ENCODE peak calls at places on chromosomes 4 and X, in five cellular contexts. One of them, this sample, is unnamed.

GRCh38 chrX:12771445-12772069 is 19.7 kb upstream of the PRPS2 start:
- DNase-seq in BE2C: peak; percentile 34
- DNase-seq in suprapubic skin: no peak
- DNase-seq in GM12878: peak; percentile 20
- DNase-seq in left ventricle myocardium inferior: peak; percentile 22
- DNase-seq in this sample: peak; percentile 65

GRCh38 chr4:77990904-77991358 is 66.2 kb upstream of the FRAS1 start:
- DNase-seq in suprapubic skin: no peak
- DNase-seq in BE2C: peak; percentile 53
- DNase-seq in left ventricle myocardium inferior: no peak
- DNase-seq in GM12878: no peak
- DNase-seq in this sample: no peak

GRCh38 chrX:43218198-43218597 is 437.9 kb upstream of the MAOA start:
- DNase-seq in left ventricle myocardium inferior: no peak
- DNase-seq in suprapubic skin: no peak
- DNase-seq in GM12878: no peak
- DNase-seq in BE2C: no peak
- DNase-seq in this sample: no peak

GRCh38 chr4:24260922-24261581 is 323.3 kb downstream of the DHX15 start:
- DNase-seq in GM12878: no peak
- DNase-seq in BE2C: no peak
- DNase-seq in left ventricle myocardium inferior: no peak
- DNase-seq in suprapubic skin: no peak
- DNase-seq in this sample: no peak

GRCh38 chr4:22428441-22428840 is 87.4 kb downstream of the ADGRA3 start:
- DNase-seq in GM12878: no peak
- DNase-seq in BE2C: no peak
- DNase-seq in left ventricle myocardium inferior: no peak
- DNase-seq in suprapubic skin: no peak
- DNase-seq in this sample: no peak

GRCh38 chrX:1140236-1140681 is 72.2 kb downstream of the CRLF2 start:
- DNase-seq in GM12878: no peak
- DNase-seq in suprapubic skin: peak; percentile 74
- DNase-seq in left ventricle myocardium inferior: no peak
- DNase-seq in BE2C: no peak
- DNase-seq in this sample: no peak

GRCh38 chr4:186948361-186949291 is 225.0 kb upstream of the FAT1 start:
- DNase-seq in left ventricle myocardium inferior: no peak
- DNase-seq in suprapubic skin: no peak
- DNase-seq in GM12878: no peak
- DNase-seq in BE2C: peak; percentile 53
- DNase-seq in this sample: peak; percentile 37

GRCh38 chr4:175440776-175441175 is 371.3 kb downstream of the GPM6A start:
- DNase-seq in BE2C: no peak
- DNase-seq in left ventricle myocardium inferior: no peak
- DNase-seq in GM12878: no peak
- DNase-seq in suprapubic skin: no peak
- DNase-seq in this sample: no peak

GRCh38 chr4:152614337-152614736 is 65.5 kb downstream of the TMEM154 start:
- DNase-seq in GM12878: no peak
- DNase-seq in BE2C: no peak
- DNase-seq in left ventricle myocardium inferior: no peak
- DNase-seq in suprapubic skin: no peak
- DNase-seq in this sample: no peak

GRCh38 chr4:185933078-185933581 is 121.1 kb upstream of the SORBS2 start:
- DNase-seq in BE2C: peak; percentile 52
- DNase-seq in GM12878: no peak
- DNase-seq in suprapubic skin: no peak
- DNase-seq in left ventricle myocardium inferior: no peak
- DNase-seq in this sample: peak; percentile 38

GRCh38 chrX:52576474-52576873 is 59.6 kb upstream of the XAGE1B start:
- DNase-seq in suprapubic skin: no peak
- DNase-seq in BE2C: no peak
- DNase-seq in left ventricle myocardium inferior: no peak
- DNase-seq in GM12878: no peak
- DNase-seq in this sample: no peak

GRCh38 chrX:137052641-137053235 is 18.9 kb upstream of the GPR101 start:
- DNase-seq in BE2C: no peak
- DNase-seq in GM12878: no peak
- DNase-seq in suprapubic skin: no peak
- DNase-seq in left ventricle myocardium inferior: no peak
- DNase-seq in this sample: peak; percentile 0

GRCh38 chr4:168731006-168731636 is 234.3 kb downstream of the PALLD start:
- DNase-seq in BE2C: no peak
- DNase-seq in suprapubic skin: no peak
- DNase-seq in GM12878: no peak
- DNase-seq in left ventricle myocardium inferior: no peak
- DNase-seq in this sample: peak; percentile 52

GRCh38 chr4:41120297-41121217 is 93.8 kb downstream of the APBB2 start:
- DNase-seq in GM12878: no peak
- DNase-seq in suprapubic skin: no peak
- DNase-seq in BE2C: no peak
- DNase-seq in left ventricle myocardium inferior: peak; percentile 39
- DNase-seq in this sample: peak; percentile 92

GRCh38 chr4:60805500-60806313 is 394.4 kb upstream of the ADGRL3 start:
- DNase-seq in suprapubic skin: no peak
- DNase-seq in BE2C: no peak
- DNase-seq in left ventricle myocardium inferior: no peak
- DNase-seq in GM12878: no peak
- DNase-seq in this sample: peak; percentile 51

GRCh38 chrX:125289209-125289608 is 30.5 kb upstream of the TEX13C start:
- DNase-seq in BE2C: no peak
- DNase-seq in suprapubic skin: no peak
- DNase-seq in left ventricle myocardium inferior: no peak
- DNase-seq in GM12878: no peak
- DNase-seq in this sample: no peak

GRCh38 chr4:787561-787981 is 38.4 kb downstream of the CPLX1 start:
- DNase-seq in left ventricle myocardium inferior: no peak
- DNase-seq in suprapubic skin: no peak
- DNase-seq in GM12878: no peak
- DNase-seq in BE2C: no peak
- DNase-seq in this sample: no peak

GRCh38 chr4:111748157-111748556 is 397.1 kb upstream of the FAM241A start:
- DNase-seq in BE2C: no peak
- DNase-seq in left ventricle myocardium inferior: no peak
- DNase-seq in GM12878: no peak
- DNase-seq in suprapubic skin: no peak
- DNase-seq in this sample: no peak

GRCh38 chr4:19486400-19486799 is 765.3 kb upstream of the SLIT2 start:
- DNase-seq in suprapubic skin: no peak
- DNase-seq in left ventricle myocardium inferior: no peak
- DNase-seq in BE2C: no peak
- DNase-seq in GM12878: no peak
- DNase-seq in this sample: no peak

GRCh38 chr4:146212781-146213180 is 1.6 kb upstream of the REELD1 start:
- DNase-seq in BE2C: no peak
- DNase-seq in left ventricle myocardium inferior: no peak
- DNase-seq in suprapubic skin: no peak
- DNase-seq in GM12878: no peak
- DNase-seq in this sample: no peak

GRCh38 chrX:11558972-11559371 is 106.7 kb downstream of the ARHGAP6 start:
- DNase-seq in suprapubic skin: no peak
- DNase-seq in GM12878: no peak
- DNase-seq in BE2C: peak; percentile 33
- DNase-seq in left ventricle myocardium inferior: no peak
- DNase-seq in this sample: no peak

GRCh38 chr4:169900241-169900845 is 125.9 kb downstream of the MFAP3L start:
- DNase-seq in GM12878: no peak
- DNase-seq in BE2C: no peak
- DNase-seq in suprapubic skin: no peak
- DNase-seq in left ventricle myocardium inferior: no peak
- DNase-seq in this sample: no peak

GRCh38 chr4:112895785-112896184 is 153.7 kb upstream of the ANK2 start:
- DNase-seq in suprapubic skin: no peak
- DNase-seq in left ventricle myocardium inferior: no peak
- DNase-seq in GM12878: peak; percentile 31
- DNase-seq in BE2C: peak; percentile 29
- DNase-seq in this sample: no peak

GRCh38 chr4:151727365-151727764 is 33.4 kb downstream of the GATB start:
- DNase-seq in BE2C: no peak
- DNase-seq in suprapubic skin: no peak
- DNase-seq in GM12878: no peak
- DNase-seq in left ventricle myocardium inferior: no peak
- DNase-seq in this sample: no peak

GRCh38 chr4:17662694-17663093 is 48.3 kb downstream of the MED28 start:
- DNase-seq in BE2C: no peak
- DNase-seq in left ventricle myocardium inferior: no peak
- DNase-seq in GM12878: no peak
- DNase-seq in suprapubic skin: no peak
- DNase-seq in this sample: no peak

GRCh38 chr4:129561886-129562285 is 465.9 kb downstream of the C4orf33 start:
- DNase-seq in suprapubic skin: no peak
- DNase-seq in left ventricle myocardium inferior: no peak
- DNase-seq in GM12878: no peak
- DNase-seq in BE2C: no peak
- DNase-seq in this sample: no peak

GRCh38 chr4:2935762-2936743 is 27.2 kb downstream of the NOP14 start:
- DNase-seq in left ventricle myocardium inferior: peak; percentile 13
- DNase-seq in suprapubic skin: peak; percentile 78
- DNase-seq in GM12878: peak; percentile 57
- DNase-seq in BE2C: no peak
- DNase-seq in this sample: no peak

GRCh38 chrX:38375888-38376287 is 23.5 kb downstream of the OTC start:
- DNase-seq in BE2C: peak; percentile 16
- DNase-seq in suprapubic skin: no peak
- DNase-seq in GM12878: no peak
- DNase-seq in left ventricle myocardium inferior: no peak
- DNase-seq in this sample: peak; percentile 8

GRCh38 chr4:128856246-128856645 is 46.7 kb downstream of the JADE1 start:
- DNase-seq in suprapubic skin: no peak
- DNase-seq in BE2C: no peak
- DNase-seq in left ventricle myocardium inferior: no peak
- DNase-seq in GM12878: no peak
- DNase-seq in this sample: no peak

GRCh38 chrX:56786889-56787733 is 58.1 kb downstream of the NBDY start:
- DNase-seq in suprapubic skin: peak; percentile 4
- DNase-seq in left ventricle myocardium inferior: no peak
- DNase-seq in BE2C: no peak
- DNase-seq in GM12878: no peak
- DNase-seq in this sample: no peak

GRCh38 chr4:70640192-70640591 is 11.6 kb downstream of the ENAM start:
- DNase-seq in left ventricle myocardium inferior: no peak
- DNase-seq in suprapubic skin: no peak
- DNase-seq in GM12878: no peak
- DNase-seq in BE2C: no peak
- DNase-seq in this sample: no peak

GRCh38 chrX:27619975-27620374 is 29.8 kb downstream of the DCAF8L2 start:
- DNase-seq in BE2C: no peak
- DNase-seq in GM12878: no peak
- DNase-seq in left ventricle myocardium inferior: no peak
- DNase-seq in suprapubic skin: no peak
- DNase-seq in this sample: peak; percentile 13

GRCh38 chr4:4901877-4902276 is 42.4 kb downstream of the MSX1 start:
- DNase-seq in BE2C: no peak
- DNase-seq in GM12878: no peak
- DNase-seq in suprapubic skin: no peak
- DNase-seq in left ventricle myocardium inferior: no peak
- DNase-seq in this sample: no peak
- TF ChIP-seq CTCF in BE2C: peak; percentile 40
- TF ChIP-seq CTCF in GM12878: no peak
- TF ChIP-seq CTCF in suprapubic skin: no peak
- TF ChIP-seq CTCF in left ventricle myocardium inferior: no peak
- TF ChIP-seq CTCF in this sample: no peak

DNA sequence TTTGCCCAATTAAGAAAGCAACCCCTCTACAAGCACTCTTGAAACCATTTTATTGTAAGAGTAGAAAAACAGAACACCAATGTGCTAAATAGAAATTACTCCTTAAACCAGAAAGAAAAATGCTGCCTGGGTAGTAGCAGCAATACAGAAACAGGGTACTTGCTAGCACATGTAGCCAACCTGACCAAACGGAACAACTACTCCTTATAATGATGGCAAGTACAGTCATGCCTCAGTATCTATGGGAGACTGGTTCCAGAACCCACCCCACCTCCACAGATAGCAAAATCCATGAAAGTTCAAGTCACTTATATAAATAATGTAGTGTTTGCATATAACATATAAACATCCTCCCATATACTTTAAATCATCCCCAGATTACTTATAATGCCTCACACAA is 168.8 kb downstream of the ATRX start:
- DNase-seq in GM12878: no peak
- DNase-seq in BE2C: no peak
- DNase-seq in suprapubic skin: no peak
- DNase-seq in left ventricle myocardium inferior: no peak
- DNase-seq in this sample: no peak
- H3K36me3 ChIP-seq in GM12878: no peaks in the 10 kb centered on the region
- H3K36me3 ChIP-seq in BE2C: peaks cover 2% of the 10 kb centered on the region
- H3K36me3 ChIP-seq in suprapubic skin: no peaks in the 10 kb centered on the region
- H3K36me3 ChIP-seq in left ventricle myocardium inferior: peaks cover 4% of the 10 kb centered on the region
- H3K36me3 ChIP-seq in this sample: peaks cover 8% of the 10 kb centered on the region

GRCh38 chr4:39433878-39434492 is 24.7 kb downstream of the RPL9 start:
- DNase-seq in left ventricle myocardium inferior: no peak
- DNase-seq in GM12878: no peak
- DNase-seq in suprapubic skin: no peak
- DNase-seq in BE2C: no peak
- DNase-seq in this sample: no peak

GRCh38 chr4:39441593-39441992 is 17.1 kb downstream of the RPL9 start:
- DNase-seq in GM12878: no peak
- DNase-seq in BE2C: no peak
- DNase-seq in suprapubic skin: no peak
- DNase-seq in left ventricle myocardium inferior: no peak
- DNase-seq in this sample: no peak

GRCh38 chr4:39435875-39436563 is 22.7 kb downstream of the RPL9 start:
- DNase-seq in suprapubic skin: no peak
- DNase-seq in left ventricle myocardium inferior: no peak
- DNase-seq in GM12878: no peak
- DNase-seq in BE2C: no peak
- DNase-seq in this sample: no peak
- TF ChIP-seq CTCF in suprapubic skin: no peak
- TF ChIP-seq CTCF in left ventricle myocardium inferior: no peak
- TF ChIP-seq CTCF in GM12878: peak; percentile 10
- TF ChIP-seq CTCF in BE2C: no peak
- TF ChIP-seq CTCF in this sample: no peak

DNA sequence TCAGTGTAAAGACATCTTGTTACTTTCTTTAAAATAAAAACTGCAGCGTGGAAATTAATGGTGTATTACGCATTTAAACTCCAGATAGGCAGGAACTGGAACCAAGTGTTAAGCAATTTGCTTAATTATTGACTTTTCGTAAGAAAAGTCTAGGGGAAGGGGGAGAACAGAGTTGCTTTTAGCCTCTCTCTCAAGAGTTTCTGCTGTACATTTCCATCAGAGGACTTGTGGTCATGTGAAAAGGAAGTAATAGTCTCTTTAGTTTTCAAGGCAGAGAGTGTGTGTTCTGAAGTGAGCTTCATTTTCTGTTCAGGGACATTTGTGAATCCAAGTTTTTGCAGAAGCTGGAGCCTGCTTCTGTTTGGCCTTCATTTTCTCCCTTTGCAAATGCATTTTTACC is 127.2 kb downstream of the UBE2K start:
- DNase-seq in GM12878: no peak
- DNase-seq in suprapubic skin: no peak
- DNase-seq in BE2C: no peak
- DNase-seq in left ventricle myocardium inferior: no peak
- DNase-seq in this sample: no peak
- H3K36me3 ChIP-seq in GM12878: peaks cover 8% of the 10 kb centered on the region
- H3K36me3 ChIP-seq in suprapubic skin: peaks cover 32% of the 10 kb centered on the region
- H3K36me3 ChIP-seq in BE2C: peaks cover 49% of the 10 kb centered on the region
- H3K36me3 ChIP-seq in left ventricle myocardium inferior: peaks cover 42% of the 10 kb centered on the region
- H3K36me3 ChIP-seq in this sample: peaks cover 10% of the 10 kb centered on the region

This sample was measured in cardiac muscle cell.